ENCODE peak calls at places on chromosomes 16 and 17, in seven cellular contexts. One of them, this sample, is unnamed.

GRCh38 chr17:75774988-75775668 is 9.5 kb upstream of the UNK start:
- DNase-seq in upper lobe of left lung: no peak
- DNase-seq in ovary: peak
- DNase-seq in SK-N-SH: peak
- DNase-seq in esophagus muscularis mucosa: no peak
- DNase-seq in A549: no peak
- DNase-seq in stomach: no peak
- DNase-seq in this sample: no peak

GRCh38 chr17:71900830-71901229 is 220.0 kb upstream of the SOX9 start:
- DNase-seq in A549: no peak
- DNase-seq in SK-N-SH: no peak
- DNase-seq in ovary: no peak
- DNase-seq in upper lobe of left lung: no peak
- DNase-seq in esophagus muscularis mucosa: no peak
- DNase-seq in stomach: no peak
- DNase-seq in this sample: no peak

GRCh38 chr17:38574712-38575111 is 31.0 kb downstream of the SRCIN1 start:
- DNase-seq in A549: no peak
- DNase-seq in SK-N-SH: no peak
- DNase-seq in upper lobe of left lung: peak
- DNase-seq in stomach: no peak
- DNase-seq in ovary: no peak
- DNase-seq in esophagus muscularis mucosa: no peak
- DNase-seq in this sample: no peak

GRCh38 chr16:67884684-67885083 is at the start of gene NRN1L:
- DNase-seq in upper lobe of left lung: peak
- DNase-seq in esophagus muscularis mucosa: peak
- DNase-seq in stomach: peak
- DNase-seq in A549: no peak
- DNase-seq in ovary: peak
- DNase-seq in SK-N-SH: peak
- DNase-seq in this sample: peak

GRCh38 chr16:12153662-12154061 is 177.1 kb downstream of the SNX29 start:
- DNase-seq in ovary: no peak
- DNase-seq in esophagus muscularis mucosa: no peak
- DNase-seq in A549: no peak
- DNase-seq in SK-N-SH: no peak
- DNase-seq in stomach: no peak
- DNase-seq in upper lobe of left lung: no peak
- DNase-seq in this sample: no peak

GRCh38 chr16:67930678-67931211 is 917 bp downstream of the CTRL start:
- DNase-seq in stomach: no peak
- DNase-seq in upper lobe of left lung: no peak
- DNase-seq in A549: no peak
- DNase-seq in SK-N-SH: no peak
- DNase-seq in ovary: no peak
- DNase-seq in esophagus muscularis mucosa: no peak
- DNase-seq in this sample: no peak

GRCh38 chr16:54846761-54847160 is 83.9 kb upstream of the IRX5 start:
- DNase-seq in ovary: no peak
- DNase-seq in stomach: no peak
- DNase-seq in A549: peak
- DNase-seq in upper lobe of left lung: no peak
- DNase-seq in esophagus muscularis mucosa: no peak
- DNase-seq in SK-N-SH: no peak
- DNase-seq in this sample: no peak

GRCh38 chr17:20968913-20969616 is 73.7 kb downstream of the USP22 start:
- DNase-seq in SK-N-SH: no peak
- DNase-seq in esophagus muscularis mucosa: no peak
- DNase-seq in ovary: no peak
- DNase-seq in upper lobe of left lung: peak
- DNase-seq in stomach: no peak
- DNase-seq in A549: no peak
- DNase-seq in this sample: no peak

GRCh38 chr17:81329927-81330883 is 35.1 kb upstream of the SLC38A10 start:
- DNase-seq in A549: peak
- DNase-seq in upper lobe of left lung: peak
- DNase-seq in ovary: no peak
- DNase-seq in stomach: no peak
- DNase-seq in SK-N-SH: no peak
- DNase-seq in esophagus muscularis mucosa: no peak
- DNase-seq in this sample: no peak

GRCh38 chr17:40026816-40027613 is 11.8 kb downstream of the CSF3 start:
- DNase-seq in SK-N-SH: peak
- DNase-seq in A549: peak
- DNase-seq in esophagus muscularis mucosa: peak
- DNase-seq in ovary: peak
- DNase-seq in upper lobe of left lung: peak
- DNase-seq in stomach: peak
- DNase-seq in this sample: peak

GRCh38 chr16:88508868-88509748 is 56.0 kb downstream of the ZFPM1 start:
- DNase-seq in A549: no peak
- DNase-seq in esophagus muscularis mucosa: no peak
- DNase-seq in upper lobe of left lung: peak
- DNase-seq in SK-N-SH: no peak
- DNase-seq in ovary: no peak
- DNase-seq in stomach: peak
- DNase-seq in this sample: no peak

GRCh38 chr17:40615295-40615988 is 32.2 kb downstream of the SMARCE1 start:
- DNase-seq in ovary: peak
- DNase-seq in esophagus muscularis mucosa: peak
- DNase-seq in stomach: peak
- DNase-seq in SK-N-SH: peak
- DNase-seq in upper lobe of left lung: no peak
- DNase-seq in A549: peak
- DNase-seq in this sample: no peak

DNA sequence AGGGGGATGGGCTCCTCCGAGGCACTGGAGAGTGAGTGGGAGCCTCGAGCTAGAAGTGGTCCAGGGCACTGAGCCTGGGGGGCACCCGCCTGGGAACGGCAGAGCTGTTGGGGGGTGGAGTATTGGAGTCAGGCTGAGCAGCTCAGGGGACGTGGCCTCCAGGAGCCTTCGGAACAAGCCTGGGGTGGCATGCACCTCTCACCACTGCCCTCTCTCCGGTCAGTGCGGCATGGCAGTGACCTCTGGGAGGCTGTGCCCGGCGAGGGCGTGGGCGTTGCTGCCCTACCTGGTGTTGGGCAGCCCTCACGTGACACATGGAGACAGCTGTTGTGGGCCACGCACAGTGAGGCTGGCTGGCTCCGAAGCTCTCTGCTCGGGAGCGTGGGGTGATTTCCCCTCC is 13.9 kb downstream of the PRSS27 start:
- DNase-seq in A549: no peak
- DNase-seq in SK-N-SH: no peak
- DNase-seq in esophagus muscularis mucosa: no peak
- DNase-seq in stomach: no peak
- DNase-seq in upper lobe of left lung: peak
- DNase-seq in ovary: peak
- DNase-seq in this sample: no peak
- TF ChIP-seq EP300 in A549: no peak
- TF ChIP-seq EP300 in SK-N-SH: no peak
- TF ChIP-seq EP300 in esophagus muscularis mucosa: no peak
- TF ChIP-seq EP300 in stomach: no peak
- TF ChIP-seq EP300 in upper lobe of left lung: no peak
- TF ChIP-seq EP300 in ovary: no peak
- TF ChIP-seq EP300 in this sample: no peak

DNA sequence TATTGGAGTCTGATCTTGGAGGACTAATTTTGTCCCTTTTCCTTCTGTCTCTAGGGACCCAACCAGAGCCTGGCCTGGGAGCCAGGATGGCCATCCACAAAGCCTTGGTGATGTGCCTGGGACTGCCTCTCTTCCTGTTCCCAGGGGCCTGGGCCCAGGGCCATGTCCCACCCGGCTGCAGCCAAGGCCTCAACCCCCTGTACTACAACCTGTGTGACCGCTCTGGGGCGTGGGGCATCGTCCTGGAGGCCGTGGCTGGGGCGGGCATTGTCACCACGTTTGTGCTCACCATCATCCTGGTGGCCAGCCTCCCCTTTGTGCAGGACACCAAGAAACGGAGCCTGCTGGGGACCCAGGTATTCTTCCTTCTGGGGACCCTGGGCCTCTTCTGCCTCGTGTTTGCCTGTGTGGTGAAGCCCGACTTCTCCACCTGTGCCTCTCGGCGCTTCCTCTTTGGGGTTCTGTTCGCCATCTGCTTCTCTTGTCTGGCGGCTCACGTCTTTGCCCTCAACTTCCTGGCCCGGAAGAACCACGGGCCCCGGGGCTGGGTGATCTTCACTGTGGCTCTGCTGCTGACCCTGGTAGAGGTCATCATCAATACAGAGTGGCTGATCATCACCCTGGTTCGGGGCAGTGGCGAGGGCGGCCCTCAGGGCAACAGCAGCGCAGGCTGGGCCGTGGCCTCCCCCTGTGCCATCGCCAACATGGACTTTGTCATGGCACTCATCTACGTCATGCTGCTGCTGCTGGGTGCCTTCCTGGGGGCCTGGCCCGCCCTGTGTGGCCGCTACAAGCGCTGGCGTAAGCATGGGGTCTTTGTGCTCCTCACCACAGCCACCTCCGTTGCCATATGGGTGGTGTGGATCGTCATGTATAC is 8.0 kb downstream of the GPRC5C start:
- DNase-seq in esophagus muscularis mucosa: no peak
- DNase-seq in upper lobe of left lung: peak
- DNase-seq in SK-N-SH: no peak
- DNase-seq in ovary: no peak
- DNase-seq in A549: no peak
- DNase-seq in stomach: no peak
- DNase-seq in this sample: no peak
- H3K27ac ChIP-seq in esophagus muscularis mucosa: no peak
- H3K27ac ChIP-seq in upper lobe of left lung: no peak
- H3K27ac ChIP-seq in SK-N-SH: no peak
- H3K27ac ChIP-seq in ovary: no peak
- H3K27ac ChIP-seq in A549: no peak
- H3K27ac ChIP-seq in stomach: peak
- H3K27ac ChIP-seq in this sample: no peak

GRCh38 chr16:70726869-70727494 is 41.1 kb upstream of the MTSS2 start:
- DNase-seq in A549: no peak
- DNase-seq in ovary: no peak
- DNase-seq in stomach: no peak
- DNase-seq in esophagus muscularis mucosa: no peak
- DNase-seq in SK-N-SH: no peak
- DNase-seq in upper lobe of left lung: no peak
- DNase-seq in this sample: no peak

GRCh38 chr16:70725912-70726828 is 40.3 kb upstream of the MTSS2 start:
- DNase-seq in upper lobe of left lung: peak
- DNase-seq in esophagus muscularis mucosa: no peak
- DNase-seq in ovary: peak
- DNase-seq in SK-N-SH: no peak
- DNase-seq in A549: no peak
- DNase-seq in stomach: no peak
- DNase-seq in this sample: no peak

GRCh38 chr16:70725024-70725911 is 39.4 kb upstream of the MTSS2 start:
- DNase-seq in ovary: peak
- DNase-seq in upper lobe of left lung: peak
- DNase-seq in stomach: no peak
- DNase-seq in A549: no peak
- DNase-seq in esophagus muscularis mucosa: no peak
- DNase-seq in SK-N-SH: no peak
- DNase-seq in this sample: peak

GRCh38 chr16:70723740-70724145 is 37.9 kb upstream of the MTSS2 start:
- DNase-seq in esophagus muscularis mucosa: no peak
- DNase-seq in A549: no peak
- DNase-seq in SK-N-SH: no peak
- DNase-seq in stomach: no peak
- DNase-seq in ovary: no peak
- DNase-seq in upper lobe of left lung: no peak
- DNase-seq in this sample: no peak

DNA sequence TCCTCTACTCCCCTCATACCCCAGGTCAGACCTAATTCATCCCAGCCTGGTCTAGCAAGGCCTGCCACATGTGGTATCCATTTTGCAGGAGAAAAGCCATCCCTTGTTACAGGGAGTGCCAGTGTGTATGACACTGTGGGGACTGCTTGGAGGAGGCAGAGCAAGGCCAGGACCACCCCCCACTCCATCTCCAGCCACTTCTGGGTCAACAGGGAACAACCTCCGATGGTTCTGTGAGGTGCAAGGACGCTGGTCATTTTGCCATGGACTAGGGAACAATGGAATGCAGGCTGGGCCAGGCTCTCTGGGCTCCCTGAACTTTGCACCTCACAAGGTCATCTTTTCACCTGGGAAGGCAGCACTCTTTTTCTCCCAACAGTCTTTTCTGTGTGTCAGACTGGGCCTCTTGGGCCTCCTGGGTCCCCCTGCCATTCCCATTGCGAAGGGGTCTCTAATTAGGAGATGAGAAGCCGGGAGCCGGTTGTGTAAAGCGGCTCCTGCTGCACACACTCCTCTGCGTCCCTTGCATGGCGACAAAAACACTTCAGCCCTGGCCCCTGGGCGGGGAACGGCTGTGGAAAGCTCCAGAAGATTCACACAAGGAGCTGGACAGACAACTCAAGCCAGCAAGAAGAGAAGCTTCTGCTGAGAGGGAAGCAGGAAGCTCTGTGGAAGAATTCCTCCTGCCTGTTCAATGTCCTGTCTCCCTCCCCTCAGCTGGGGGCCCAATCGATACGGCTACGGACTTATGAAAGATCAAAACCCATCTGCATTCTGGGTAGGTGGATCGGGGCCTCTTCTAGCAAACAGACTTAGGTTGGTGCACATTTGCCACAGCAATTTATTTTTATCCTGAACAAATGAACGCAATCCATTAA is 38.5 kb upstream of the MTSS2 start:
- DNase-seq in esophagus muscularis mucosa: no peak
- DNase-seq in upper lobe of left lung: no peak
- DNase-seq in ovary: no peak
- DNase-seq in stomach: no peak
- DNase-seq in SK-N-SH: no peak
- DNase-seq in A549: no peak
- DNase-seq in this sample: no peak
- TF ChIP-seq EP300 in esophagus muscularis mucosa: no peak
- TF ChIP-seq EP300 in upper lobe of left lung: no peak
- TF ChIP-seq EP300 in ovary: no peak
- TF ChIP-seq EP300 in stomach: no peak
- TF ChIP-seq EP300 in SK-N-SH: no peak
- TF ChIP-seq EP300 in A549: no peak
- TF ChIP-seq EP300 in this sample: no peak

GRCh38 chr16:47888142-47888541 is 267.7 kb downstream of the ABCC12 start:
- DNase-seq in stomach: no peak
- DNase-seq in upper lobe of left lung: no peak
- DNase-seq in ovary: no peak
- DNase-seq in esophagus muscularis mucosa: no peak
- DNase-seq in SK-N-SH: no peak
- DNase-seq in A549: peak
- DNase-seq in this sample: no peak

GRCh38 chr16:47888734-47889133 is 267.1 kb downstream of the ABCC12 start:
- DNase-seq in A549: no peak
- DNase-seq in SK-N-SH: no peak
- DNase-seq in stomach: no peak
- DNase-seq in ovary: no peak
- DNase-seq in esophagus muscularis mucosa: peak
- DNase-seq in upper lobe of left lung: no peak
- DNase-seq in this sample: no peak

GRCh38 chr16:47886631-47887415 is 269.0 kb downstream of the ABCC12 start:
- DNase-seq in stomach: no peak
- DNase-seq in SK-N-SH: no peak
- DNase-seq in ovary: no peak
- DNase-seq in upper lobe of left lung: no peak
- DNase-seq in esophagus muscularis mucosa: peak
- DNase-seq in A549: no peak
- DNase-seq in this sample: no peak

GRCh38 chr16:47885489-47885888 is 270.3 kb downstream of the ABCC12 start:
- DNase-seq in A549: no peak
- DNase-seq in ovary: no peak
- DNase-seq in SK-N-SH: no peak
- DNase-seq in esophagus muscularis mucosa: no peak
- DNase-seq in upper lobe of left lung: no peak
- DNase-seq in stomach: no peak
- DNase-seq in this sample: no peak

GRCh38 chr16:47887496-47887895 is 268.3 kb downstream of the ABCC12 start:
- DNase-seq in SK-N-SH: no peak
- DNase-seq in esophagus muscularis mucosa: no peak
- DNase-seq in A549: peak
- DNase-seq in stomach: no peak
- DNase-seq in upper lobe of left lung: no peak
- DNase-seq in ovary: no peak
- DNase-seq in this sample: no peak
- H3K27ac ChIP-seq in SK-N-SH: no peak
- H3K27ac ChIP-seq in esophagus muscularis mucosa: no peak
- H3K27ac ChIP-seq in A549: no peak
- H3K27ac ChIP-seq in stomach: no peak
- H3K27ac ChIP-seq in upper lobe of left lung: no peak
- H3K27ac ChIP-seq in ovary: no peak
- H3K27ac ChIP-seq in this sample: no peak